ENCODE peak calls at places on chromosomes 16 and 17, in five cellular contexts. One of them, this sample, is unnamed.

GRCh38 chr16:913817-914440 is 56.9 kb downstream of the LMF1 start:
- DNase-seq in effector CD4-positive, alpha-beta T cell: no peak
- DNase-seq in stimulated activated CD4-positive, alpha-beta T cell treated with anti-CD3 and anti-CD28 coated beads, Interleukin-1b, Interleukin-23, amount 100 ng/mL, for 24 hours: no peak
- DNase-seq in C1 segment of cervical spinal cord: no peak
- DNase-seq in smooth muscle cell of the brain vasculature: no peak
- DNase-seq in this sample: no peak

GRCh38 chr17:14308636-14308964 is 7.7 kb downstream of the HS3ST3B1 start:
- DNase-seq in effector CD4-positive, alpha-beta T cell: no peak
- DNase-seq in stimulated activated CD4-positive, alpha-beta T cell treated with anti-CD3 and anti-CD28 coated beads, Interleukin-1b, Interleukin-23, amount 100 ng/mL, for 24 hours: no peak
- DNase-seq in C1 segment of cervical spinal cord: no peak
- DNase-seq in smooth muscle cell of the brain vasculature: no peak
- DNase-seq in this sample: no peak

GRCh38 chr17:76914937-76915336 is 46.7 kb downstream of the MGAT5B start:
- DNase-seq in effector CD4-positive, alpha-beta T cell: no peak
- DNase-seq in stimulated activated CD4-positive, alpha-beta T cell treated with anti-CD3 and anti-CD28 coated beads, Interleukin-1b, Interleukin-23, amount 100 ng/mL, for 24 hours: no peak
- DNase-seq in C1 segment of cervical spinal cord: no peak
- DNase-seq in smooth muscle cell of the brain vasculature: no peak
- DNase-seq in this sample: no peak

GRCh38 chr17:18965530-18966236 is 13.7 kb downstream of the SLC5A10 start:
- DNase-seq in effector CD4-positive, alpha-beta T cell: no peak
- DNase-seq in stimulated activated CD4-positive, alpha-beta T cell treated with anti-CD3 and anti-CD28 coated beads, Interleukin-1b, Interleukin-23, amount 100 ng/mL, for 24 hours: no peak
- DNase-seq in C1 segment of cervical spinal cord: no peak
- DNase-seq in smooth muscle cell of the brain vasculature: no peak
- DNase-seq in this sample: no peak

GRCh38 chr17:8304181-8304910 is 5.7 kb upstream of the ARHGEF15 start:
- DNase-seq in effector CD4-positive, alpha-beta T cell: no peak
- DNase-seq in stimulated activated CD4-positive, alpha-beta T cell treated with anti-CD3 and anti-CD28 coated beads, Interleukin-1b, Interleukin-23, amount 100 ng/mL, for 24 hours: no peak
- DNase-seq in C1 segment of cervical spinal cord: no peak
- DNase-seq in smooth muscle cell of the brain vasculature: no peak
- DNase-seq in this sample: no peak

GRCh38 chr17:8857919-8858318 is 9.6 kb downstream of the PIK3R6 start:
- DNase-seq in effector CD4-positive, alpha-beta T cell: no peak
- DNase-seq in stimulated activated CD4-positive, alpha-beta T cell treated with anti-CD3 and anti-CD28 coated beads, Interleukin-1b, Interleukin-23, amount 100 ng/mL, for 24 hours: no peak
- DNase-seq in C1 segment of cervical spinal cord: no peak
- DNase-seq in smooth muscle cell of the brain vasculature: peak
- DNase-seq in this sample: no peak

GRCh38 chr17:43907425-43907981 is at the start of gene MPP2:
- DNase-seq in effector CD4-positive, alpha-beta T cell: peak
- DNase-seq in stimulated activated CD4-positive, alpha-beta T cell treated with anti-CD3 and anti-CD28 coated beads, Interleukin-1b, Interleukin-23, amount 100 ng/mL, for 24 hours: no peak
- DNase-seq in C1 segment of cervical spinal cord: peak
- DNase-seq in smooth muscle cell of the brain vasculature: peak
- DNase-seq in this sample: peak

GRCh38 chr16:81758376-81758775 is 20.7 kb upstream of the PLCG2 start:
- DNase-seq in effector CD4-positive, alpha-beta T cell: no peak
- DNase-seq in stimulated activated CD4-positive, alpha-beta T cell treated with anti-CD3 and anti-CD28 coated beads, Interleukin-1b, Interleukin-23, amount 100 ng/mL, for 24 hours: no peak
- DNase-seq in C1 segment of cervical spinal cord: no peak
- DNase-seq in smooth muscle cell of the brain vasculature: no peak
- DNase-seq in this sample: no peak

GRCh38 chr16:16197966-16198365 is 25.3 kb downstream of the ABCC6 start:
- DNase-seq in effector CD4-positive, alpha-beta T cell: no peak
- DNase-seq in stimulated activated CD4-positive, alpha-beta T cell treated with anti-CD3 and anti-CD28 coated beads, Interleukin-1b, Interleukin-23, amount 100 ng/mL, for 24 hours: no peak
- DNase-seq in C1 segment of cervical spinal cord: no peak
- DNase-seq in smooth muscle cell of the brain vasculature: no peak
- DNase-seq in this sample: no peak

GRCh38 chr17:52947418-52947817 is 788.9 kb upstream of the CA10 start:
- DNase-seq in effector CD4-positive, alpha-beta T cell: no peak
- DNase-seq in stimulated activated CD4-positive, alpha-beta T cell treated with anti-CD3 and anti-CD28 coated beads, Interleukin-1b, Interleukin-23, amount 100 ng/mL, for 24 hours: no peak
- DNase-seq in C1 segment of cervical spinal cord: no peak
- DNase-seq in smooth muscle cell of the brain vasculature: no peak
- DNase-seq in this sample: no peak

GRCh38 chr17:78411241-78411855 is 32.9 kb downstream of the PGS1 start:
- DNase-seq in effector CD4-positive, alpha-beta T cell: no peak
- DNase-seq in stimulated activated CD4-positive, alpha-beta T cell treated with anti-CD3 and anti-CD28 coated beads, Interleukin-1b, Interleukin-23, amount 100 ng/mL, for 24 hours: no peak
- DNase-seq in C1 segment of cervical spinal cord: no peak
- DNase-seq in smooth muscle cell of the brain vasculature: no peak
- DNase-seq in this sample: no peak

GRCh38 chr17:81510798-81511549 is 1.6 kb downstream of the ACTG1 start:
- DNase-seq in effector CD4-positive, alpha-beta T cell: peak
- DNase-seq in stimulated activated CD4-positive, alpha-beta T cell treated with anti-CD3 and anti-CD28 coated beads, Interleukin-1b, Interleukin-23, amount 100 ng/mL, for 24 hours: no peak
- DNase-seq in C1 segment of cervical spinal cord: no peak
- DNase-seq in smooth muscle cell of the brain vasculature: no peak
- DNase-seq in this sample: no peak

GRCh38 chr16:10045291-10045775 is 136.9 kb downstream of the GRIN2A start:
- DNase-seq in effector CD4-positive, alpha-beta T cell: no peak
- DNase-seq in stimulated activated CD4-positive, alpha-beta T cell treated with anti-CD3 and anti-CD28 coated beads, Interleukin-1b, Interleukin-23, amount 100 ng/mL, for 24 hours: no peak
- DNase-seq in C1 segment of cervical spinal cord: no peak
- DNase-seq in smooth muscle cell of the brain vasculature: no peak
- DNase-seq in this sample: no peak

GRCh38 chr17:7959503-7960253 is 27.7 kb downstream of the CNTROB start:
- DNase-seq in effector CD4-positive, alpha-beta T cell: no peak
- DNase-seq in stimulated activated CD4-positive, alpha-beta T cell treated with anti-CD3 and anti-CD28 coated beads, Interleukin-1b, Interleukin-23, amount 100 ng/mL, for 24 hours: no peak
- DNase-seq in C1 segment of cervical spinal cord: no peak
- DNase-seq in smooth muscle cell of the brain vasculature: no peak
- DNase-seq in this sample: no peak

GRCh38 chr17:3558603-3559269 is 1.1 kb upstream of the TRPV3 start:
- DNase-seq in effector CD4-positive, alpha-beta T cell: peak
- DNase-seq in stimulated activated CD4-positive, alpha-beta T cell treated with anti-CD3 and anti-CD28 coated beads, Interleukin-1b, Interleukin-23, amount 100 ng/mL, for 24 hours: no peak
- DNase-seq in C1 segment of cervical spinal cord: no peak
- DNase-seq in smooth muscle cell of the brain vasculature: no peak
- DNase-seq in this sample: peak

GRCh38 chr17:34673516-34673915 is 94.1 kb downstream of the TMEM132E start:
- DNase-seq in effector CD4-positive, alpha-beta T cell: no peak
- DNase-seq in stimulated activated CD4-positive, alpha-beta T cell treated with anti-CD3 and anti-CD28 coated beads, Interleukin-1b, Interleukin-23, amount 100 ng/mL, for 24 hours: no peak
- DNase-seq in C1 segment of cervical spinal cord: no peak
- DNase-seq in smooth muscle cell of the brain vasculature: no peak
- DNase-seq in this sample: no peak

GRCh38 chr16:81405702-81406113 is 38.9 kb upstream of the CMIP start:
- DNase-seq in effector CD4-positive, alpha-beta T cell: no peak
- DNase-seq in stimulated activated CD4-positive, alpha-beta T cell treated with anti-CD3 and anti-CD28 coated beads, Interleukin-1b, Interleukin-23, amount 100 ng/mL, for 24 hours: no peak
- DNase-seq in C1 segment of cervical spinal cord: no peak
- DNase-seq in smooth muscle cell of the brain vasculature: no peak
- DNase-seq in this sample: no peak

GRCh38 chr16:31268891-31269290 is 9.1 kb downstream of the ITGAM start:
- DNase-seq in effector CD4-positive, alpha-beta T cell: no peak
- DNase-seq in stimulated activated CD4-positive, alpha-beta T cell treated with anti-CD3 and anti-CD28 coated beads, Interleukin-1b, Interleukin-23, amount 100 ng/mL, for 24 hours: no peak
- DNase-seq in C1 segment of cervical spinal cord: no peak
- DNase-seq in smooth muscle cell of the brain vasculature: no peak
- DNase-seq in this sample: no peak

GRCh38 chr16:49652441-49653175 is 203.3 kb downstream of the ZNF423 start:
- DNase-seq in effector CD4-positive, alpha-beta T cell: no peak
- DNase-seq in stimulated activated CD4-positive, alpha-beta T cell treated with anti-CD3 and anti-CD28 coated beads, Interleukin-1b, Interleukin-23, amount 100 ng/mL, for 24 hours: no peak
- DNase-seq in C1 segment of cervical spinal cord: no peak
- DNase-seq in smooth muscle cell of the brain vasculature: peak
- DNase-seq in this sample: no peak

GRCh38 chr16:87600246-87600645 is 2.1 kb upstream of the JPH3 start:
- DNase-seq in effector CD4-positive, alpha-beta T cell: no peak
- DNase-seq in stimulated activated CD4-positive, alpha-beta T cell treated with anti-CD3 and anti-CD28 coated beads, Interleukin-1b, Interleukin-23, amount 100 ng/mL, for 24 hours: no peak
- DNase-seq in C1 segment of cervical spinal cord: no peak
- DNase-seq in smooth muscle cell of the brain vasculature: no peak
- DNase-seq in this sample: no peak

GRCh38 chr16:86384263-86384649 is 126.1 kb upstream of the FOXF1 start:
- DNase-seq in effector CD4-positive, alpha-beta T cell: no peak
- DNase-seq in stimulated activated CD4-positive, alpha-beta T cell treated with anti-CD3 and anti-CD28 coated beads, Interleukin-1b, Interleukin-23, amount 100 ng/mL, for 24 hours: no peak
- DNase-seq in C1 segment of cervical spinal cord: no peak
- DNase-seq in smooth muscle cell of the brain vasculature: no peak
- DNase-seq in this sample: no peak

GRCh38 chr16:9092282-9092962 is 978 bp downstream of the HAPSTR1 start:
- DNase-seq in effector CD4-positive, alpha-beta T cell: peak
- DNase-seq in stimulated activated CD4-positive, alpha-beta T cell treated with anti-CD3 and anti-CD28 coated beads, Interleukin-1b, Interleukin-23, amount 100 ng/mL, for 24 hours: peak
- DNase-seq in C1 segment of cervical spinal cord: peak
- DNase-seq in smooth muscle cell of the brain vasculature: no peak
- DNase-seq in this sample: peak

GRCh38 chr16:55653106-55653505 is 2.7 kb upstream of the SLC6A2 start:
- DNase-seq in effector CD4-positive, alpha-beta T cell: no peak
- DNase-seq in stimulated activated CD4-positive, alpha-beta T cell treated with anti-CD3 and anti-CD28 coated beads, Interleukin-1b, Interleukin-23, amount 100 ng/mL, for 24 hours: no peak
- DNase-seq in C1 segment of cervical spinal cord: no peak
- DNase-seq in smooth muscle cell of the brain vasculature: no peak
- DNase-seq in this sample: no peak

GRCh38 chr16:88570691-88571092 is 489 bp downstream of the ZC3H18 start:
- DNase-seq in effector CD4-positive, alpha-beta T cell: peak
- DNase-seq in stimulated activated CD4-positive, alpha-beta T cell treated with anti-CD3 and anti-CD28 coated beads, Interleukin-1b, Interleukin-23, amount 100 ng/mL, for 24 hours: no peak
- DNase-seq in C1 segment of cervical spinal cord: no peak
- DNase-seq in smooth muscle cell of the brain vasculature: no peak
- DNase-seq in this sample: peak

GRCh38 chr17:12659500-12659899 is 6.2 kb upstream of the MYOCD start:
- DNase-seq in effector CD4-positive, alpha-beta T cell: no peak
- DNase-seq in stimulated activated CD4-positive, alpha-beta T cell treated with anti-CD3 and anti-CD28 coated beads, Interleukin-1b, Interleukin-23, amount 100 ng/mL, for 24 hours: no peak
- DNase-seq in C1 segment of cervical spinal cord: no peak
- DNase-seq in smooth muscle cell of the brain vasculature: no peak
- DNase-seq in this sample: no peak

GRCh38 chr16:1788095-1788707 is 5.3 kb downstream of the IGFALS start:
- DNase-seq in effector CD4-positive, alpha-beta T cell: no peak
- DNase-seq in stimulated activated CD4-positive, alpha-beta T cell treated with anti-CD3 and anti-CD28 coated beads, Interleukin-1b, Interleukin-23, amount 100 ng/mL, for 24 hours: no peak
- DNase-seq in C1 segment of cervical spinal cord: no peak
- DNase-seq in smooth muscle cell of the brain vasculature: no peak
- DNase-seq in this sample: no peak